ENCODE peak calls at places on chromosomes 1 and 21, in eight cellular contexts. One of them, this sample, is unnamed.

GRCh38 chr1:10211805-10212405 is 1.5 kb downstream of the KIF1B start:
- DNase-seq in testis: no peak
- DNase-seq in prostate gland: no peak
- DNase-seq in ovary: no peak
- DNase-seq in breast epithelium: no peak
- DNase-seq in A549: peak
- DNase-seq in esophagus squamous epithelium: no peak
- DNase-seq in uterus: no peak
- DNase-seq in this sample: no peak

GRCh38 chr1:178650950-178651461 is 74.0 kb upstream of the RALGPS2 start:
- DNase-seq in testis: no peak
- DNase-seq in prostate gland: no peak
- DNase-seq in ovary: no peak
- DNase-seq in breast epithelium: no peak
- DNase-seq in A549: peak
- DNase-seq in esophagus squamous epithelium: no peak
- DNase-seq in uterus: no peak
- DNase-seq in this sample: no peak

GRCh38 chr21:34946385-34947121 is 102.5 kb downstream of the RUNX1 start:
- DNase-seq in testis: no peak
- DNase-seq in uterus: no peak
- DNase-seq in esophagus squamous epithelium: no peak
- DNase-seq in breast epithelium: no peak
- DNase-seq in A549: no peak
- DNase-seq in ovary: no peak
- DNase-seq in prostate gland: no peak
- DNase-seq in this sample: no peak

GRCh38 chr1:216057947-216058346 is 365.3 kb downstream of the USH2A start:
- DNase-seq in uterus: no peak
- DNase-seq in prostate gland: no peak
- DNase-seq in ovary: no peak
- DNase-seq in A549: no peak
- DNase-seq in testis: no peak
- DNase-seq in esophagus squamous epithelium: no peak
- DNase-seq in breast epithelium: no peak
- DNase-seq in this sample: no peak

GRCh38 chr21:31143021-31143420 is 104.7 kb upstream of the KRTAP19-8 start:
- DNase-seq in testis: no peak
- DNase-seq in uterus: no peak
- DNase-seq in prostate gland: no peak
- DNase-seq in esophagus squamous epithelium: no peak
- DNase-seq in A549: no peak
- DNase-seq in breast epithelium: no peak
- DNase-seq in ovary: no peak
- DNase-seq in this sample: no peak

GRCh38 chr1:111116496-111116895 is 23.4 kb downstream of the DRAM2 start:
- DNase-seq in ovary: no peak
- DNase-seq in A549: no peak
- DNase-seq in esophagus squamous epithelium: no peak
- DNase-seq in breast epithelium: no peak
- DNase-seq in prostate gland: no peak
- DNase-seq in uterus: no peak
- DNase-seq in testis: no peak
- DNase-seq in this sample: no peak

GRCh38 chr1:3459940-3460652 is 5.6 kb downstream of the ARHGEF16 start:
- DNase-seq in prostate gland: peak
- DNase-seq in uterus: no peak
- DNase-seq in A549: no peak
- DNase-seq in esophagus squamous epithelium: no peak
- DNase-seq in ovary: no peak
- DNase-seq in testis: no peak
- DNase-seq in breast epithelium: no peak
- DNase-seq in this sample: no peak

GRCh38 chr1:19096036-19096833 is 113.8 kb downstream of the UBR4 start:
- DNase-seq in ovary: no peak
- DNase-seq in A549: peak
- DNase-seq in testis: no peak
- DNase-seq in breast epithelium: no peak
- DNase-seq in uterus: no peak
- DNase-seq in prostate gland: peak
- DNase-seq in esophagus squamous epithelium: no peak
- DNase-seq in this sample: no peak

GRCh38 chr1:228109073-228109961 is at the start of gene MRPL55:
- DNase-seq in prostate gland: peak
- DNase-seq in esophagus squamous epithelium: peak
- DNase-seq in A549: peak
- DNase-seq in ovary: peak
- DNase-seq in breast epithelium: peak
- DNase-seq in testis: peak
- DNase-seq in uterus: peak
- DNase-seq in this sample: peak
- TF ChIP-seq POLR2A in prostate gland: peak
- TF ChIP-seq POLR2A in esophagus squamous epithelium: peak
- TF ChIP-seq POLR2A in A549: peak
- TF ChIP-seq POLR2A in ovary: peak
- TF ChIP-seq POLR2A in breast epithelium: peak
- TF ChIP-seq POLR2A in testis: peak
- TF ChIP-seq POLR2A in uterus: peak
- TF ChIP-seq POLR2A in this sample: peak

GRCh38 chr1:39933956-39934941 is 20.7 kb upstream of the MFSD2A start:
- DNase-seq in ovary: peak
- DNase-seq in prostate gland: peak
- DNase-seq in breast epithelium: no peak
- DNase-seq in uterus: peak
- DNase-seq in testis: peak
- DNase-seq in A549: peak
- DNase-seq in esophagus squamous epithelium: peak
- DNase-seq in this sample: peak
- H3K27ac ChIP-seq in ovary: no peak
- H3K27ac ChIP-seq in prostate gland: no peak
- H3K27ac ChIP-seq in breast epithelium: peak
- H3K27ac ChIP-seq in uterus: peak
- H3K27ac ChIP-seq in testis: no peak
- H3K27ac ChIP-seq in A549: peak
- H3K27ac ChIP-seq in esophagus squamous epithelium: peak
- H3K27ac ChIP-seq in this sample: no peak

GRCh38 chr1:15168479-15168878 is 14.9 kb downstream of the TMEM51 start:
- DNase-seq in uterus: no peak
- DNase-seq in A549: peak
- DNase-seq in testis: no peak
- DNase-seq in prostate gland: no peak
- DNase-seq in ovary: no peak
- DNase-seq in esophagus squamous epithelium: no peak
- DNase-seq in breast epithelium: no peak
- DNase-seq in this sample: no peak

GRCh38 chr1:15172405-15173259 is 19.1 kb downstream of the TMEM51 start:
- DNase-seq in esophagus squamous epithelium: no peak
- DNase-seq in testis: no peak
- DNase-seq in breast epithelium: no peak
- DNase-seq in uterus: no peak
- DNase-seq in ovary: no peak
- DNase-seq in prostate gland: peak
- DNase-seq in A549: no peak
- DNase-seq in this sample: no peak

GRCh38 chr1:15167386-15167785 is 13.8 kb downstream of the TMEM51 start:
- DNase-seq in ovary: no peak
- DNase-seq in testis: no peak
- DNase-seq in breast epithelium: no peak
- DNase-seq in A549: no peak
- DNase-seq in uterus: no peak
- DNase-seq in prostate gland: no peak
- DNase-seq in esophagus squamous epithelium: no peak
- DNase-seq in this sample: no peak

GRCh38 chr1:15171271-15171908 is 17.8 kb downstream of the TMEM51 start:
- DNase-seq in testis: peak
- DNase-seq in ovary: no peak
- DNase-seq in prostate gland: no peak
- DNase-seq in uterus: no peak
- DNase-seq in esophagus squamous epithelium: no peak
- DNase-seq in A549: no peak
- DNase-seq in breast epithelium: no peak
- DNase-seq in this sample: no peak

GRCh38 chr1:15170071-15170470 is 16.5 kb downstream of the TMEM51 start:
- DNase-seq in esophagus squamous epithelium: no peak
- DNase-seq in uterus: no peak
- DNase-seq in breast epithelium: no peak
- DNase-seq in prostate gland: no peak
- DNase-seq in testis: no peak
- DNase-seq in ovary: no peak
- DNase-seq in A549: no peak
- DNase-seq in this sample: no peak
- TF ChIP-seq POLR2A in esophagus squamous epithelium: no peak
- TF ChIP-seq POLR2A in uterus: no peak
- TF ChIP-seq POLR2A in breast epithelium: no peak
- TF ChIP-seq POLR2A in prostate gland: no peak
- TF ChIP-seq POLR2A in testis: no peak
- TF ChIP-seq POLR2A in ovary: no peak
- TF ChIP-seq POLR2A in A549: no peak
- TF ChIP-seq POLR2A in this sample: no peak

GRCh38 chr1:51648180-51649109 is 31.6 kb downstream of the OSBPL9 start:
- DNase-seq in A549: peak
- DNase-seq in prostate gland: no peak
- DNase-seq in ovary: no peak
- DNase-seq in breast epithelium: no peak
- DNase-seq in uterus: no peak
- DNase-seq in esophagus squamous epithelium: no peak
- DNase-seq in testis: no peak
- DNase-seq in this sample: peak

GRCh38 chr1:51639694-51640093 is 22.8 kb downstream of the OSBPL9 start:
- DNase-seq in testis: no peak
- DNase-seq in breast epithelium: no peak
- DNase-seq in A549: no peak
- DNase-seq in esophagus squamous epithelium: no peak
- DNase-seq in prostate gland: no peak
- DNase-seq in uterus: no peak
- DNase-seq in ovary: no peak
- DNase-seq in this sample: no peak

GRCh38 chr1:51642739-51643142 is 25.8 kb downstream of the OSBPL9 start:
- DNase-seq in prostate gland: peak
- DNase-seq in ovary: no peak
- DNase-seq in uterus: peak
- DNase-seq in A549: no peak
- DNase-seq in esophagus squamous epithelium: no peak
- DNase-seq in testis: peak
- DNase-seq in breast epithelium: no peak
- DNase-seq in this sample: no peak

GRCh38 chr1:51643362-51643761 is 26.5 kb downstream of the OSBPL9 start:
- DNase-seq in esophagus squamous epithelium: no peak
- DNase-seq in A549: no peak
- DNase-seq in testis: no peak
- DNase-seq in breast epithelium: no peak
- DNase-seq in prostate gland: no peak
- DNase-seq in uterus: no peak
- DNase-seq in ovary: no peak
- DNase-seq in this sample: no peak

DNA sequence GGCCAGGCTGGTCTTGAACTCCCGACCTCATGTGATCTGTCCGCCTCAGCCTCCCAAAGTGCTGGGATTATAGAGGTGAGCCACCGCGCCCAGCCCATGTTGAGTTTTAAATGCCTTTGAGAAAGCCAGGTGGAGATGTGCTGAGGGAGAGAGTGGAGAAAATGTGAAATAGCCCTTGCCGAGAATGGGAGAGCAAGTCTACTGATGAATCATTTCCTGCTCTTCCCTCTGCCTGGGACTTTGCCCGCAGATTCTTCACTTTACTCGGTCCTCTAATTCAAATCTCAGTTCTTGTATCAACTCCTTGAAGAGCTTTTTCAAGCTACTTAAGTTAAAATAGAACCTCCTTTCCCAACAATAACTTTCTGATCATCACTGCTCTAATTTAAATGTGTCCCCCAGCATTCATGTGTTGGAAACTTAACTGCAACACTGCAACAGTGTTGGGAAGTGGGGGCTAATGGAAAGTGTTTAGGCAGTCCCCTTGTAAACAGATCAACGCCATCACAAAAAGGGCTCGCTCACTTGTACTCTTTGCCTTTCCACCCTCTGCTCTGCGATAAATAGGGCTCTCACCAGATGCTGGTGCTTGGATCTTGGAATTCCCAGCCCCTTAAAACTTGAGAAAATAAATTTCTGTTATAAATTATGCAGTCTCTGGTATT is 27.8 kb downstream of the OSBPL9 start:
- DNase-seq in esophagus squamous epithelium: no peak
- DNase-seq in breast epithelium: no peak
- DNase-seq in prostate gland: no peak
- DNase-seq in uterus: peak
- DNase-seq in testis: no peak
- DNase-seq in A549: peak
- DNase-seq in ovary: no peak
- DNase-seq in this sample: no peak
- H3K27ac ChIP-seq in esophagus squamous epithelium: no peak
- H3K27ac ChIP-seq in breast epithelium: peak
- H3K27ac ChIP-seq in prostate gland: no peak
- H3K27ac ChIP-seq in uterus: peak
- H3K27ac ChIP-seq in testis: no peak
- H3K27ac ChIP-seq in A549: peak
- H3K27ac ChIP-seq in ovary: no peak
- H3K27ac ChIP-seq in this sample: peak

GRCh38 chr1:36400825-36401601 is 3.3 kb upstream of the LSM10 start:
- DNase-seq in ovary: peak
- DNase-seq in A549: peak
- DNase-seq in testis: peak
- DNase-seq in esophagus squamous epithelium: peak
- DNase-seq in prostate gland: no peak
- DNase-seq in uterus: peak
- DNase-seq in breast epithelium: peak
- DNase-seq in this sample: peak
- TF ChIP-seq POLR2A in ovary: no peak
- TF ChIP-seq POLR2A in A549: no peak
- TF ChIP-seq POLR2A in testis: no peak
- TF ChIP-seq POLR2A in esophagus squamous epithelium: no peak
- TF ChIP-seq POLR2A in prostate gland: no peak
- TF ChIP-seq POLR2A in uterus: no peak
- TF ChIP-seq POLR2A in breast epithelium: no peak
- TF ChIP-seq POLR2A in this sample: no peak

This sample was measured in heart left ventricle.